ENCODE peak calls at places on chromosomes 16 and 17, in five cellular contexts. I, D, Q, F and S are unnamed samples.

GRCh38 chr17:76709077-76709950 is 1.5 kb downstream of the MXRA7 start:
- DNase-seq in I (peak), D (no peak), Q (peak), F (no peak), S (peak)

GRCh38 chr16:89884041-89884421 is 10.6 kb downstream of the TCF25 start:
- DNase-seq in I (no peak), D (no peak), Q (no peak), F (no peak), S (no peak)

GRCh38 chr17:69857412-69857835 is 217.6 kb upstream of the KCNJ16 start:
- DNase-seq in I (no peak), D (no peak), Q (no peak), F (no peak), S (no peak)

GRCh38 chr17:43702636-43703035 is 40.9 kb upstream of the MEOX1 start:
- DNase-seq in I (no peak), D (no peak), Q (no peak), F (no peak), S (no peak)

GRCh38 chr17:82330322-82331239 is 3.0 kb downstream of the SECTM1 start:
- DNase-seq in I (peak), D (no peak), Q (peak), F (no peak), S (peak)

GRCh38 chr17:2263183-2263954 is 40.2 kb downstream of the SMG6 start:
- DNase-seq in I (no peak), D (no peak), Q (no peak), F (no peak), S (no peak)

GRCh38 chr17:17387461-17388362 is 84.5 kb downstream of the NT5M start:
- DNase-seq in I (peak), D (no peak), Q (peak), F (no peak), S (peak)

GRCh38 chr17:42843358-42843934 is 934 bp upstream of the AOC2 start:
- DNase-seq in I (no peak), D (no peak), Q (no peak), F (no peak), S (no peak)

GRCh38 chr16:89371386-89371785 is 119.0 kb downstream of the ANKRD11 start:
- DNase-seq in I (no peak), D (no peak), Q (no peak), F (no peak), S (no peak)

GRCh38 chr17:2191227-2191626 is 112.4 kb downstream of the SMG6 start:
- DNase-seq in I (no peak), D (no peak), Q (no peak), F (no peak), S (no peak)

GRCh38 chr17:77790143-77790829 is 168.2 kb upstream of the TNRC6C start:
- DNase-seq in I (no peak), D (no peak), Q (no peak), F (no peak), S (no peak)

GRCh38 chr17:22569459-22570143 is 877.3 kb downstream of the KCNJ18 start:
- DNase-seq in I (no peak), D (no peak), Q (no peak), F (no peak), S (no peak)

GRCh38 chr16:82504811-82505210 is 122.0 kb upstream of the CDH13 start:
- DNase-seq in I (no peak), D (no peak), Q (no peak), F (no peak), S (no peak)

GRCh38 chr17:14069251-14069981 is at the start of gene COX10:
- DNase-seq in I (peak), D (peak), Q (peak), F (peak), S (peak)

GRCh38 chr17:16474012-16474725 is 17.8 kb downstream of the LRRC75A start:
- DNase-seq in I (no peak), D (no peak), Q (no peak), F (no peak), S (no peak)

GRCh38 chr16:50286681-50287080 is 20.3 kb downstream of the ADCY7 start:
- DNase-seq in I (no peak), D (no peak), Q (no peak), F (no peak), S (no peak)

GRCh38 chr16:78599271-78599670 is 499.8 kb downstream of the WWOX start:
- DNase-seq in I (no peak), D (no peak), Q (no peak), F (no peak), S (no peak)

GRCh38 chr16:50696126-50696525 is 2.7 kb downstream of the NOD2 start:
- DNase-seq in I (no peak), D (no peak), Q (no peak), F (peak), S (no peak)

GRCh38 chr17:10875984-10876555 is 38.2 kb upstream of the PIRT start:
- DNase-seq in I (no peak), D (no peak), Q (peak), F (peak), S (no peak)

GRCh38 chr16:87233928-87234327 is 83.3 kb downstream of the C16orf95 start:
- DNase-seq in I (no peak), D (no peak), Q (no peak), F (no peak), S (no peak)

GRCh38 chr17:17935321-17936271 is 36.6 kb downstream of the TOM1L2 start:
- DNase-seq in I (peak), D (no peak), Q (peak), F (no peak), S (no peak)

GRCh38 chr17:44539664-44540063 is 17.6 kb upstream of the FZD2 start:
- DNase-seq in I (no peak), D (no peak), Q (no peak), F (no peak), S (no peak)

GRCh38 chr17:79046501-79047280 is 22.7 kb downstream of the C1QTNF1 start:
- DNase-seq in I (no peak), D (no peak), Q (peak), F (no peak), S (no peak)

GRCh38 chr16:4461250-4462085 is 13.0 kb downstream of the NMRAL1 start:
- DNase-seq in I (no peak), D (no peak), Q (no peak), F (no peak), S (no peak)

GRCh38 chr17:30210366-30210765 is 25.1 kb downstream of the SLC6A4 start:
- DNase-seq in I (no peak), D (no peak), Q (no peak), F (no peak), S (no peak)

GRCh38 chr16:4847774-4848587 is 700 bp downstream of the UBN1 start:
- DNase-seq in I (peak), D (peak), Q (peak), F (no peak), S (peak)

GRCh38 chr17:17781591-17782424 is 55.0 kb downstream of the SREBF1 start:
- DNase-seq in I (no peak), D (peak), Q (peak), F (no peak), S (peak)

GRCh38 chr16:56298948-56299602 is 107.8 kb downstream of the GNAO1 start:
- DNase-seq in I (peak), D (no peak), Q (no peak), F (no peak), S (no peak)

GRCh38 chr16:77336637-77337036 is 98.2 kb downstream of the ADAMTS18 start:
- DNase-seq in I (no peak), D (no peak), Q (no peak), F (no peak), S (no peak)

GRCh38 chr16:24534634-24535033 is 4.7 kb upstream of the RBBP6 start:
- DNase-seq in I (no peak), D (no peak), Q (no peak), F (no peak), S (no peak)

DNA sequence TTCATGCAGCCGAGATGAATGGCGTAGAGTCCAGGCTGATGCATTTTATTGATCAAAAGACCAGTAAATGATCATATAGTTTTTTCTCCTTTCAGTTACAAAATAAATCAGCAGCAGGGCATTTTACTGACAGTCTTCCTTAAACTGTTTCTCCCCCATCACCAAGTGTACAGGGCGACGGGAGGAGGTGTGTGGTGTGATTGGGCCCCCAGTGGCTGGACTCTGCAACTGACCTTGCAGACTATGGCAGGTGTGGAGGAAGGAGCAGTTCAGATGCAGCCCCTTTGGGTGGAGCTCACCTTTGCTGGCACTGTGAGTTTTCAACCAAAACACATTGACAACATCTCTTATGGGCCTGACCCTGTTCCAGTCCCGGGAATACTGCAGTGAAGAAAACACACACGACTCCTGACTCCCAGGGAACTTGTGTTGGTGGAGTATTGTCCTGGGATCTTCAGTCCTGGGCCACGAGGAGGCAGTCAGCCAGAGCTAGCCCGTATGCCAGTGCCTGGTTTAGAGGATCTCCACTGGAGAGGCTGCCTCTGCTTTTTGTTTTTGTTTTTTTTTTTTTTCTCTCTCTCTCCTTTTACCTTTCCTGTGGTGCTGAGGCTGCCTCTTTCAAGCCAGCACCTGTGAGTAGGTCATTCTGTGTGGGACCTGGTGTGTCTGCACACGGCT is 29.8 kb downstream of the KIAA0513 start:
- DNase-seq in I (no peak), D (no peak), Q (no peak), F (no peak), S (no peak)
- TF ChIP-seq CTCF in I (peak), D (no peak), Q (no peak), F (peak), S (no peak)

GRCh38 chr17:7002288-7003047 is 6.6 kb downstream of the ALOX12 start:
- DNase-seq in I (no peak), D (no peak), Q (no peak), F (no peak), S (no peak)

GRCh38 chr17:6998855-6999508 is 3.1 kb downstream of the ALOX12 start:
- DNase-seq in I (no peak), D (no peak), Q (no peak), F (no peak), S (no peak)

GRCh38 chr17:7004398-7005253 is 7.8 kb upstream of the RNASEK start:
- DNase-seq in I (no peak), D (no peak), Q (peak), F (no peak), S (no peak)

GRCh38 chr17:7003745-7004144 is 7.9 kb downstream of the ALOX12 start:
- DNase-seq in I (no peak), D (no peak), Q (no peak), F (no peak), S (no peak)

DNA sequence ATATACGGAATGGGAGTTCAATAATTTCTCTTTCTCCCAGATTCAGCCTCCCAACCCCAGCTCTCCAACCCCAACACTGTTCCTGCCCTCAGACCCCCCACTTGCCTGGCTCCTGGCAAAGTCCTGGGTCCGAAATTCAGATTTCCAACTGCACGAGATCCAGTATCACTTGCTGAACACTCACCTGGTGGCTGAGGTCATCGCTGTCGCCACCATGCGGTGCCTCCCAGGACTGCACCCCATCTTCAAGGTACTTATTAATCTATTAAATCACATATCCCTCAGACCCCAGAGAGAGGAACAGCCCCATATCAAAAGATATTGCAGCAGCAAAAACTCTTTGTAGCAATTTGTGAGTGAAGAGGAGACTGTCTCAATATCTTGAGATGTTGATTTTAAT is 5.7 kb downstream of the ALOX12 start:
- DNase-seq in I (no peak), D (no peak), Q (peak), F (peak), S (no peak)
- TF ChIP-seq CTCF in I (peak), D (no peak), Q (no peak), F (peak), S (peak)

DNA sequence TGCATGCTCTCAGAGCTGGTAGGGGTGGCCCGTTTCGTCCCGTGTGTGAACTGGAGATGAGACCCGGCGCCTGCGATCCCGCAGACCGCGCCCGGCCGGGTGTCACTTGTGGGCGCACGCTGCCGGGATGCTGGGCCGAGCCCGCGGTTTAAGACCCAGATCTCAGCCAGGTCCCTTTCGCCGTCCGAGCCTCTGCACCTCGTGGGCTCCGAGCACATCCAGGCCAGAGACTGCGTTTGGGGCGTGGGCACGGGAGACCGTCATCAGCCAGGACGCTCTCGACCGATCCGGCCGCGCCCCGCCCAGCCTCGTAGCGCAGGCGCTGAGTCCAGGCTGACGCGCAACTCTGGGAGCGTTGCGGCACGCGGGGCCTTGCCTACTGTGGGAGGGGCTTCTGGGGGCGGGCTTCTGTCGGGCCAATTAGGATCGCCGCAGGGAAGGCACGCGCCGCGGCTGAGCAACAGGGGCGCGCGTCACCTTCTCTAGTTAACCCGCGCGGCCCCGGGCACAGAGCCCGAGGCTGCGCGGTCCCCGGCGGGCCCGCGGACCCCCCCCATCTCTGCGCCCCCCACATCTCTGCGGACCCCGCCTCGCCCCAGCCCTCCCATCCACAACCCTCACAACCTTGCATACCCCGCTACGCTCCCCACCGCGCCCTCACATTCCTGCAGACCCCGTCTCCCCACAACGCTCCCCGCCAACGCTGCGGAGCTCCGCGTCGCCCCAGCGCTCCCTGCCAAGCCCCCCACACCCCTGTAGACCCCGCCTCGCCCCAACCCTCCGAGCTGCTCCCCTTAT is 687 bp upstream of the CEMP1 start:
- DNase-seq in I (peak), D (peak), Q (peak), F (peak), S (peak)
- TF ChIP-seq CTCF in I (no peak), D (no peak), Q (peak), F (no peak), S (no peak)

GRCh38 chr16:54939537-54940278 is 9.0 kb downstream of the IRX5 start:
- DNase-seq in I (peak), D (no peak), Q (no peak), F (no peak), S (no peak)

GRCh38 chr16:54940279-54940604 is 9.6 kb downstream of the IRX5 start:
- DNase-seq in I (no peak), D (no peak), Q (no peak), F (no peak), S (no peak)

GRCh38 chr16:54945063-54945462 is 14.4 kb downstream of the IRX5 start:
- DNase-seq in I (no peak), D (no peak), Q (no peak), F (no peak), S (no peak)

GRCh38 chr16:54944002-54944401 is 13.3 kb downstream of the IRX5 start:
- DNase-seq in I (no peak), D (no peak), Q (no peak), F (no peak), S (no peak)

GRCh38 chr16:54942353-54942943 is 11.8 kb downstream of the IRX5 start:
- DNase-seq in I (no peak), D (no peak), Q (no peak), F (no peak), S (no peak)
- TF ChIP-seq CTCF in I (no peak), D (no peak), Q (no peak), F (no peak), S (no peak)

GRCh38 chr16:74304164-74304834 is 7.7 kb downstream of the PSMD7 start:
- DNase-seq in I (no peak), D (no peak), Q (no peak), F (no peak), S (no peak)
- TF ChIP-seq CTCF in I (no peak), D (no peak), Q (peak), F (peak), S (peak)

GRCh38 chr17:80647746-80648145 is 103.1 kb downstream of the RPTOR start:
- DNase-seq in I (no peak), D (no peak), Q (no peak), F (no peak), S (no peak)

GRCh38 chr17:80650339-80650672 is 105.7 kb downstream of the RPTOR start:
- DNase-seq in I (no peak), D (no peak), Q (no peak), F (no peak), S (no peak)

GRCh38 chr17:80649200-80649644 is 104.6 kb downstream of the RPTOR start:
- DNase-seq in I (no peak), D (no peak), Q (no peak), F (no peak), S (no peak)

GRCh38 chr17:80650751-80651173 is 106.1 kb downstream of the RPTOR start:
- DNase-seq in I (no peak), D (no peak), Q (no peak), F (no peak), S (no peak)

DNA sequence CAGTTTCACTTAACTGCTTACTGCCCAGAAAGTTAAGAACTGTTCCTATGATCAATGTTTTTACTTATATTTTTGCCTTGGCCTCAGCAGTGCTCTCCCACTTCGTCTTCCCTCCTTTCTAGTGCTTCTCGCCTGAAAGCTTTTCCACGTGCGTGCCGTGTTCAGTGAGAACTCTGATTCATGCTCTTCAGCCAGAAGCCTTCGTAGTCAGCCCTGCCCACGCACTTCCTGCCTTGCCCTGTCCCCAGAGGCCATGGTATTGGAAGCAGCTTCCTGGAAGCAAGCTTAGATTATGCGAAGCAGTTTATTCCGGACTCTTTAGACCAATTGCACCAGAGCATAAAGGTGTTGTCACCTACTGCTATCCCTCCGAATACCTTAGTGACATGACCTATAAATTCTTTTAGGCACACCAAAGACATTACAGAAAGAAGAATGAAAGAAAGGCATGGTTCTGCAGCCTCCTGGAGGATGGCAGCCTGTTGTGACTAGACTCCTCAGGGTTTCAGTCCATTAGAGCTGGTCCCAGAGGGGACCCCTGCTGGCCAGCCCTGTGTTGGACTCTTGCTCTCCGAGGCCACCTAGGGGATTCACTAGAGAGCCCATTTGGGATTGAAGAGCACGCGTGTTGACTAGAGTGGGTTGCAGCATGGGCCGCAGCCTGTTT is 105.2 kb downstream of the RPTOR start:
- DNase-seq in I (peak), D (no peak), Q (no peak), F (no peak), S (peak)
- TF ChIP-seq CTCF in I (peak), D (no peak), Q (no peak), F (peak), S (no peak)

GRCh38 chr17:8985054-8985701 is 19.7 kb upstream of the PIK3R5 start:
- DNase-seq in I (no peak), D (no peak), Q (no peak), F (peak), S (no peak)

GRCh38 chr17:8991514-8992285 is 26.2 kb upstream of the PIK3R5 start:
- DNase-seq in I (peak), D (peak), Q (peak), F (no peak), S (peak)

GRCh38 chr17:8986295-8986694 is 20.8 kb upstream of the PIK3R5 start:
- DNase-seq in I (no peak), D (no peak), Q (no peak), F (no peak), S (no peak)

GRCh38 chr17:8988263-8988662 is 22.8 kb upstream of the PIK3R5 start:
- DNase-seq in I (no peak), D (no peak), Q (no peak), F (no peak), S (no peak)
- TF ChIP-seq CTCF in I (no peak), D (no peak), Q (no peak), F (no peak), S (no peak)

GRCh38 chr17:6276711-6277110 is 158.2 kb downstream of the AIPL1 start:
- DNase-seq in I (no peak), D (no peak), Q (no peak), F (no peak), S (no peak)

GRCh38 chr17:6274310-6274709 is 160.6 kb downstream of the AIPL1 start:
- DNase-seq in I (no peak), D (no peak), Q (no peak), F (no peak), S (no peak)

GRCh38 chr17:6279659-6280058 is 155.3 kb downstream of the AIPL1 start:
- DNase-seq in I (no peak), D (no peak), Q (peak), F (no peak), S (no peak)
- TF ChIP-seq CTCF in I (no peak), D (no peak), Q (no peak), F (peak), S (no peak)